ENCODE peak calls at places on chromosomes 7 and 10, in eight cellular contexts. Q, T, A, V, L, H, U and C are unnamed samples.

GRCh38 chr10:131674130-131674529 is 226.7 kb upstream of the PPP2R2D start:
- DNase-seq in T (no peak), L (no peak), U (no peak), A (no peak), H (no peak), Q (no peak), V (no peak), C (no peak)

GRCh38 chr7:113085781-113086390 is 741 bp downstream of the GPR85 start:
- DNase-seq in U (no peak), T (no peak), V (no peak), A (no peak), H (no peak), L (peak; percentile 54), Q (no peak), C (peak; percentile 78)

GRCh38 chr10:69640196-69640980 is 10.3 kb downstream of the FAM241B start:
- DNase-seq in Q (no peak), H (no peak), L (peak; percentile 32), U (no peak), T (no peak), V (no peak), A (no peak), C (no peak)

GRCh38 chr7:66283003-66283920 is 78.1 kb downstream of the TPST1 start:
- DNase-seq in A (no peak), L (peak; percentile 91), T (no peak), U (no peak), Q (no peak), V (peak; percentile 60), H (no peak), C (no peak)

GRCh38 chr10:23384364-23384763 is 39.8 kb upstream of the C10orf67 start:
- DNase-seq in T (peak; percentile 21), Q (no peak), H (no peak), U (no peak), A (no peak), L (no peak), V (peak; percentile 9), C (no peak)

GRCh38 chr10:79335094-79335469 is 12.2 kb upstream of the PPIF start:
- DNase-seq in A (peak; percentile 83), T (no peak), H (no peak), V (no peak), Q (no peak), L (no peak), U (no peak), C (no peak)

GRCh38 chr10:115801987-115802386 is 471.0 kb downstream of the GFRA1 start:
- DNase-seq in L (no peak), T (no peak), A (no peak), V (no peak), H (no peak), Q (no peak), U (no peak), C (no peak)

GRCh38 chr10:43982250-43982649 is 333.6 kb upstream of the ZNF32 start:
- DNase-seq in V (no peak), Q (no peak), T (no peak), L (no peak), U (no peak), A (no peak), H (no peak), C (no peak)

GRCh38 chr10:93456480-93456879 is 25.7 kb downstream of the MYOF start:
- DNase-seq in H (no peak), U (no peak), V (no peak), Q (no peak), T (no peak), A (no peak), L (no peak), C (no peak)

GRCh38 chr7:28378574-28379149 is 33.7 kb upstream of the CREB5 start:
- DNase-seq in Q (no peak), V (no peak), L (peak; percentile 10), H (no peak), T (no peak), A (no peak), U (no peak), C (no peak)

GRCh38 chr7:142733271-142733670 is 16.0 kb upstream of the PRSS1 start:
- DNase-seq in T (no peak), Q (no peak), U (no peak), V (no peak), A (no peak), L (no peak), H (no peak), C (no peak)

GRCh38 chr7:1994931-1995330 is 237.8 kb downstream of the MAD1L1 start:
- DNase-seq in A (no peak), Q (no peak), U (peak; percentile 88), H (no peak), V (no peak), L (no peak), T (no peak), C (peak; percentile 84)

GRCh38 chr7:151115121-151115835 is 29.0 kb downstream of the AGAP3 start:
- DNase-seq in U (no peak), L (peak; percentile 51), Q (peak; percentile 71), H (no peak), T (no peak), V (no peak), A (no peak), C (no peak)

GRCh38 chr10:35352508-35352907 is 16.2 kb downstream of the CCNY start:
- DNase-seq in Q (no peak), T (no peak), L (no peak), V (no peak), A (no peak), H (no peak), U (no peak), C (no peak)

GRCh38 chr7:145691377-145691914 is 425.2 kb upstream of the CNTNAP2 start:
- DNase-seq in Q (no peak), V (no peak), U (no peak), H (no peak), A (no peak), T (no peak), L (no peak), C (no peak)

GRCh38 chr7:21352540-21353387 is 75.1 kb upstream of the SP4 start:
- DNase-seq in V (no peak), T (no peak), H (no peak), Q (peak; percentile 22), U (no peak), A (no peak), L (peak; percentile 3), C (no peak)

GRCh38 chr10:72303424-72304128 is 29.9 kb downstream of the DDIT4 start:
- DNase-seq in V (no peak), T (no peak), H (no peak), L (no peak), U (no peak), A (no peak), Q (no peak), C (no peak)

GRCh38 chr7:110595694-110596093 is 495.2 kb upstream of the LRRN3 start:
- DNase-seq in H (no peak), L (no peak), T (no peak), Q (no peak), U (no peak), A (no peak), V (no peak), C (no peak)

GRCh38 chr10:6501931-6502330 is 78.1 kb downstream of the PRKCQ start:
- DNase-seq in L (no peak), Q (no peak), V (no peak), T (peak; percentile 30), H (no peak), U (no peak), A (no peak), C (no peak)

GRCh38 chr10:87547734-87548311 is 43.1 kb downstream of the MINPP1 start:
- DNase-seq in Q (no peak), L (peak; percentile 91), H (no peak), T (no peak), V (peak; percentile 76), A (no peak), U (no peak), C (no peak)